ENCODE peak calls at places on chromosomes 12 and 14, in eight cellular contexts. J is tibial artery, W is neural progenitor cell, G is left lung, E is Peyer's patch, I is cardiac muscle cell, N is upper lobe of left lung, U is BE2C. P is an unnamed sample.
A peak's percentile ranks its signal among the peaks of the same experiment; 100 is the strongest.

GRCh38 chr14:32694795-32695449 is 243.8 kb upstream of the NPAS3 start:
- DNase-seq in J (no peak), W (no peak), G (no peak), E (no peak), I (no peak), N (no peak), U (no peak), P (no peak)

GRCh38 chr12:77064891-77065360 is 443 bp downstream of the E2F7 start:
- DNase-seq in J (peak; percentile 64), W (peak; percentile 70), G (peak; percentile 84), E (no peak), I (no peak), N (no peak), U (no peak), P (no peak)

GRCh38 chr12:54525383-54525782 is 24.0 kb upstream of the PDE1B start:
- DNase-seq in J (no peak), W (no peak), G (no peak), E (no peak), I (no peak), N (no peak), U (no peak), P (no peak)

GRCh38 chr14:69430306-69430939 is 31.9 kb downstream of the SLC39A9 start:
- DNase-seq in J (no peak), W (no peak), G (no peak), E (no peak), I (no peak), N (no peak), U (no peak), P (no peak)

GRCh38 chr14:75277000-75277795 is 1.4 kb upstream of the FOS start:
- DNase-seq in J (peak; percentile 99), W (peak; percentile 92), G (peak; percentile 98), E (peak; percentile 95), I (peak; percentile 96), N (peak; percentile 93), U (peak; percentile 89), P (no peak)

GRCh38 chr14:38012056-38012455 is 195.6 kb upstream of the SSTR1 start:
- DNase-seq in J (no peak), W (no peak), G (no peak), E (no peak), I (no peak), N (no peak), U (no peak), P (no peak)

GRCh38 chr12:34387711-34388635 is 365.7 kb downstream of the ALG10 start:
- DNase-seq in J (no peak), W (no peak), G (peak; percentile 39), E (no peak), I (no peak), N (no peak), U (no peak), P (no peak)

GRCh38 chr12:6426882-6427671 is 17.7 kb upstream of the CD27 start:
- DNase-seq in J (no peak), W (no peak), G (no peak), E (no peak), I (no peak), N (no peak), U (no peak), P (no peak)

GRCh38 chr12:6540181-6540877 is 6.0 kb downstream of the GAPDH start:
- DNase-seq in J (peak; percentile 97), W (peak; percentile 75), G (peak; percentile 95), E (peak; percentile 96), I (peak; percentile 97), N (peak; percentile 91), U (peak; percentile 92), P (peak; percentile 41)

GRCh38 chr12:121061831-121062230 is 22.8 kb upstream of the OASL start:
- DNase-seq in J (no peak), W (peak; percentile 30), G (no peak), E (no peak), I (peak; percentile 43), N (no peak), U (no peak), P (no peak)

GRCh38 chr12:131389051-131390013 is 321.6 kb upstream of the SFSWAP start:
- DNase-seq in J (no peak), W (no peak), G (no peak), E (no peak), I (no peak), N (no peak), U (no peak), P (no peak)

GRCh38 chr14:37787879-37788494 is 192.6 kb downstream of the TTC6 start:
- DNase-seq in J (no peak), W (no peak), G (no peak), E (no peak), I (no peak), N (no peak), U (no peak), P (no peak)

GRCh38 chr14:96762650-96763049 is 34.5 kb upstream of the VRK1 start:
- DNase-seq in J (no peak), W (peak; percentile 84), G (no peak), E (no peak), I (peak; percentile 68), N (no peak), U (peak; percentile 42), P (no peak)

GRCh38 chr14:75535164-75535898 is 13.1 kb downstream of the BATF start:
- DNase-seq in J (no peak), W (no peak), G (no peak), E (no peak), I (no peak), N (no peak), U (no peak), P (no peak)

GRCh38 chr12:120421701-120422100 is 16.2 kb upstream of the COX6A1 start:
- DNase-seq in J (no peak), W (peak; percentile 57), G (no peak), E (no peak), I (no peak), N (no peak), U (no peak), P (no peak)

GRCh38 chr12:26001530-26001929 is 43.0 kb downstream of the RASSF8 start:
- DNase-seq in J (no peak), W (no peak), G (no peak), E (no peak), I (no peak), N (no peak), U (no peak), P (no peak)
- TF ChIP-seq CTCF in J (no peak), W (no peak), G (no peak), E (no peak), I (no peak), N (no peak), U (peak; percentile 6), P (no peak)

DNA sequence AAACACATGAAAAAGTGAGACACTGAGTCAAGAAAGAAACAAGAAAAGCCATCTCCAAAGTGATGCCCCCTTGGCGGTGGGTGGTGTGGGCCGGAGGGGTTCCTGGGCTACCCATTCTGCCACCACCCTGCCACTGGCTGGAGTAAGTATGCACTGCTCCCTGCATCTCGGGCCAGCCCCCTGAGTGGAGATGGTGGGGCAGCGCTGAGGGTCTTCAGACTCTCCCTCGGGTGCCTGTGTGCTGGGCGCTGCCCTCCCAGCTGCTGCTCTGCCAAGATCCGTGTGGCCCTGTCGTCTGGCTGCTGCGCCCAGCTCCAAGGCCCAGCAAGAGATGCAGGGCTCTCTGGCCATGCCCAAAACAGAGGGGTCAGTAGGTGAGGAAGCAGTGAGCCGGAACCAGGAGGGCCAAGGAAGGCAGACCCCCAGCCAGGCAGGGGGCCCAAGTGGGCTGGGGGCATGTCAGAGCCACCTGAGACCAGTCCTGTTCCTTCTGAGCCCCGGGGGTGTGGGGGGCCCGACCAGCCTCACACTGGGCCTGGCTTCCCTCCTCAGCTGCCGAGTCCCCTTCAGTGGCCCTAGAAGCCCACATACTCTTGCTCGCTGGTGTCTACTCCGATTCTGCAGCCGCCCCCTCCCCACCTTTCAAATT is 5.2 kb downstream of the GPR132 start:
- DNase-seq in J (no peak), W (no peak), G (peak; percentile 68), E (no peak), I (no peak), N (no peak), U (no peak), P (no peak)
- H3K4me1 ChIP-seq in J (no peaks in the 10 kb centered on the region), W (peaks cover 24% of the 10 kb centered on the region), G (peaks cover 66% of the 10 kb centered on the region), E (peaks cover 6% of the 10 kb centered on the region), I (peaks cover 27% of the 10 kb centered on the region), N (peaks cover 53% of the 10 kb centered on the region), U (peaks cover 7% of the 10 kb centered on the region), P (peaks cover 12% of the 10 kb centered on the region)

GRCh38 chr14:100826371-100827139 is 637 bp downstream of the MEG3 start:
- DNase-seq in J (no peak), W (no peak), G (no peak), E (no peak), I (no peak), N (no peak), U (no peak), P (no peak)

GRCh38 chr14:100828448-100828834 is 2.5 kb downstream of the MEG3 start:
- DNase-seq in J (no peak), W (peak; percentile 19), G (no peak), E (no peak), I (no peak), N (no peak), U (peak; percentile 60), P (no peak)

GRCh38 chr14:100825691-100826331 is at the start of gene MEG3:
- DNase-seq in J (no peak), W (no peak), G (no peak), E (no peak), I (peak; percentile 83), N (no peak), U (peak; percentile 79), P (no peak)

GRCh38 chr14:100827751-100828447 is 2.0 kb downstream of the MEG3 start:
- DNase-seq in J (no peak), W (no peak), G (no peak), E (no peak), I (peak; percentile 75), N (no peak), U (peak; percentile 87), P (no peak)

DNA sequence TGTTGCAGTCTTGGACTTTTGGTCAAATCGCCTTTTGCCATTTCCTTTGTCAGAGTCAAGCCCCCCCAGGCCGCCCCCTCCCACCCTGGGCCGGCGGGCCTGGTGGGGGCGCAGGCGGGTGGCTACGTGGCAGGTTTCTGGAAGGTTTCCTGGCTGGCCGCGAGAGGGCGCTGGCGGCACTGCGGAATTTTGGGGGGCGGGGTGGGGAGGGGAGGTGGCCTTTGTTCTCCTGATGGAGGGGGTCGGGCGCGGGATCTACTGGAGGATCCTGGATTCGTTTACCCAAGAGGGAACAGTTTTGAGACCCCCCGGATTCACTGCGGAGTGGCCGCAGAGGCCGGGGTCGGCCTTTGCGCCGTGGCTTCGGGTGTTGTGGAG is 1.2 kb downstream of the MEG3 start:
- DNase-seq in J (no peak), W (no peak), G (no peak), E (no peak), I (peak; percentile 39), N (no peak), U (no peak), P (no peak)
- TF ChIP-seq CTCF in J (no peak), W (no peak), G (peak; percentile 15), E (no peak), I (peak; percentile 46), N (no peak), U (peak; percentile 47), P (peak; percentile 16)

DNA sequence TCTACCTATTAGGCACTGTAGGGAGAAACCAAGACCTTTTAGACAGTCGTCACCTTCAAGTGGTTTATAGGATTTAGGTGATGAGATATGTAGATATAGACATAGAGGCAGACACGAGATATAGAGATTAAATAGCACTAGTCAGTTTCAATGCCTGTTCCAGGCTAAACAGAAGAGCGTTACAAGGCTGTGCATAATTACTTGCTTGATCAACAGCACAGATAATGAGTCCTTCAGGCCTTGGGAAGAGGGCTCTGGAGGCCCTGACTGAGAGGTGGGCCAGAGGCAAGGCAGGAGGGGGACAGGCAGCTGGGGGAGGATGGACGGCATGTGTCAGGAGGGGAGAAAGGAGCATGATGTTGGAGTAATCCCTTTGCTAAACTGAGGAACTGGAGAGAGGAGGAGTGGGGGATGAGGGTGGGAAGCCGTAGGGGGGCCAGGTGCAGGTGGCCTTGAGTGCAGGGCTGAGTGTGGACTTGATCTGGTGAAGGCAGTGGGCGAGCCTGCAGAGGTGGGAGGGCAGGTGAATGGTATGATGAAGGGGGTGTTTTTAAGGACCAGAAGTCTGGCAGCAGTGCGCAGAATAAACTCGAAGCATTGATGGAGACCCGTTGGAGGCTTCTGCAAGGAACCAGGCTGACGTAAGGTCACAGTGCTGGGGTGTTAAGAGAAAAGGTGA is 43.9 kb upstream of the ATP23 start:
- DNase-seq in J (no peak), W (no peak), G (no peak), E (no peak), I (no peak), N (no peak), U (no peak), P (no peak)
- H3K4me1 ChIP-seq in J (peaks cover 19% of the 10 kb centered on the region), W (peaks cover 49% of the 10 kb centered on the region), G (peaks cover 69% of the 10 kb centered on the region), E (peaks cover 68% of the 10 kb centered on the region), I (peaks cover 46% of the 10 kb centered on the region), N (peaks cover 69% of the 10 kb centered on the region), U (peaks cover 35% of the 10 kb centered on the region), P (peaks cover 75% of the 10 kb centered on the region)